ENCODE peak calls at places on chromosomes 13 and 19, in seven cellular contexts. O is stromal cell of bone marrow; P is activated CD8-positive, alpha-beta memory T cell treated with anti-CD3 and anti-CD28 coated beads for 48 hours; G is nucleus accumbens; T is progenitor cell of endocrine pancreas; D is cardiac muscle cell; U is neural progenitor cell. V is an unnamed sample.

GRCh38 chr13:30141773-30142501 is 165.4 kb downstream of the KATNAL1 start:
- DNase-seq in O (no peak), P (no peak), G (no peak), T (no peak), D (no peak), U (no peak), V (no peak)

GRCh38 chr19:40398417-40399056 is 8.6 kb upstream of the HIPK4 start:
- DNase-seq in O (no peak), P (peak; percentile 18), G (no peak), T (no peak), D (no peak), U (peak; percentile 84), V (no peak)

GRCh38 chr19:2171349-2172145 is 7.8 kb downstream of the DOT1L start:
- DNase-seq in O (no peak), P (peak; percentile 76), G (no peak), T (no peak), D (peak; percentile 59), U (peak; percentile 45), V (no peak)

GRCh38 chr13:52003551-52003950 is 7.7 kb downstream of the ATP7B start:
- DNase-seq in O (no peak), P (no peak), G (no peak), T (no peak), D (no peak), U (no peak), V (no peak)

GRCh38 chr19:15101479-15102082 is 5.6 kb upstream of the SYDE1 start:
- DNase-seq in O (no peak), P (no peak), G (no peak), T (no peak), D (peak; percentile 65), U (peak; percentile 45), V (no peak)

GRCh38 chr19:18939922-18940775 is 868 bp downstream of the HOMER3 start:
- DNase-seq in O (peak; percentile 35), P (no peak), G (peak; percentile 43), T (peak; percentile 48), D (peak; percentile 55), U (peak; percentile 90), V (peak; percentile 26)

GRCh38 chr19:28039677-28040381 is 1173.1 kb downstream of the UQCRFS1 start:
- DNase-seq in O (peak; percentile 5), P (no peak), G (no peak), T (no peak), D (no peak), U (no peak), V (no peak)

GRCh38 chr13:113585828-113586355 is 1.3 kb downstream of the TFDP1 start:
- DNase-seq in O (no peak), P (no peak), G (no peak), T (no peak), D (no peak), U (no peak), V (no peak)

GRCh38 chr19:8334458-8335342 is 8.4 kb downstream of the KANK3 start:
- DNase-seq in O (no peak), P (peak; percentile 15), G (no peak), T (peak; percentile 53), D (peak; percentile 77), U (peak; percentile 95), V (no peak)

GRCh38 chr13:113465241-113465640 is 12.0 kb upstream of the ADPRHL1 start:
- DNase-seq in O (no peak), P (no peak), G (no peak), T (no peak), D (no peak), U (no peak), V (no peak)